ENCODE peak calls at places on chromosomes 13 and 19, in eight cellular contexts. T is colonic mucosa, I is choroid plexus epithelial cell, S is cardiac fibroblast, C is neural progenitor cell, Z is A549, H is fibroblast of the aortic adventitia, M is fibroblast of pulmonary artery. E is an unnamed sample.

GRCh38 chr13:46614582-46614981 is 61.6 kb downstream of the LRCH1 start:
- DNase-seq in M (peak), T (no peak), Z (peak), H (peak), C (no peak), I (peak), S (peak), E (no peak)

GRCh38 chr19:48614436-48615144 is at the start of gene FAM83E:
- DNase-seq in M (no peak), S (no peak), Z (peak), C (peak), T (peak), H (no peak), I (no peak), E (peak)

GRCh38 chr19:19591133-19591825 is 27.2 kb downstream of the PBX4 start:
- DNase-seq in T (no peak), C (peak), H (peak), S (peak), I (peak), Z (peak), M (peak), E (no peak)

GRCh38 chr19:3285647-3286176 is 61.3 kb downstream of the CELF5 start:
- DNase-seq in I (no peak), M (peak), H (no peak), Z (no peak), T (no peak), C (no peak), S (no peak), E (no peak)

GRCh38 chr13:73220966-73221720 is 162.3 kb downstream of the KLF5 start:
- DNase-seq in Z (peak), C (no peak), S (no peak), H (no peak), M (no peak), T (peak), I (no peak), E (no peak)

GRCh38 chr19:18313398-18313797 is 9.5 kb downstream of the LSM4 start:
- DNase-seq in H (no peak), S (no peak), I (no peak), T (no peak), M (no peak), Z (no peak), C (no peak), E (no peak)

GRCh38 chr13:107373551-107373950 is 805.6 kb upstream of the ARGLU1 start:
- DNase-seq in I (peak), Z (no peak), T (no peak), M (peak), C (peak), S (peak), H (peak), E (no peak)

GRCh38 chr13:42957881-42958280 is 34.2 kb downstream of the EPSTI1 start:
- DNase-seq in I (no peak), T (no peak), H (no peak), Z (no peak), M (no peak), C (no peak), S (no peak), E (no peak)

GRCh38 chr19:45883881-45884681 is 1.9 kb downstream of the IRF2BP1 start:
- DNase-seq in Z (no peak), H (no peak), C (no peak), T (no peak), M (no peak), S (no peak), I (no peak), E (no peak)

GRCh38 chr19:18401580-18402112 is 4.2 kb upstream of the LRRC25 start:
- DNase-seq in S (peak), Z (peak), H (peak), M (peak), I (peak), T (peak), C (peak), E (peak)

GRCh38 chr13:44866512-44866911 is 122.8 kb downstream of the NUFIP1 start:
- DNase-seq in T (no peak), S (no peak), Z (no peak), C (no peak), H (no peak), M (no peak), I (no peak), E (no peak)

GRCh38 chr13:97574926-97575325 is 141.0 kb downstream of the RAP2A start:
- DNase-seq in C (peak), T (peak), I (peak), S (peak), M (peak), Z (peak), H (peak), E (no peak)

GRCh38 chr13:33363328-33363727 is 77.8 kb upstream of the STARD13 start:
- DNase-seq in I (no peak), M (no peak), H (no peak), Z (no peak), C (no peak), T (no peak), S (no peak), E (no peak)

GRCh38 chr13:21237081-21237480 is 60.6 kb downstream of the MRPL57 start:
- DNase-seq in H (no peak), C (no peak), Z (no peak), M (no peak), T (no peak), S (no peak), I (no peak), E (no peak)

GRCh38 chr19:40452016-40452415 is 7.9 kb upstream of the SERTAD3 start:
- DNase-seq in T (no peak), S (no peak), I (no peak), C (no peak), H (no peak), M (no peak), Z (no peak), E (no peak)

GRCh38 chr19:12126707-12127106 is 13.4 kb downstream of the ZNF20 start:
- DNase-seq in Z (no peak), I (peak), H (peak), M (peak), T (peak), C (peak), S (peak), E (no peak)
- TF ChIP-seq CTCF in Z (no peak), I (peak), H (peak), M (peak), T (peak), C (peak), S (peak), E (peak)

DNA sequence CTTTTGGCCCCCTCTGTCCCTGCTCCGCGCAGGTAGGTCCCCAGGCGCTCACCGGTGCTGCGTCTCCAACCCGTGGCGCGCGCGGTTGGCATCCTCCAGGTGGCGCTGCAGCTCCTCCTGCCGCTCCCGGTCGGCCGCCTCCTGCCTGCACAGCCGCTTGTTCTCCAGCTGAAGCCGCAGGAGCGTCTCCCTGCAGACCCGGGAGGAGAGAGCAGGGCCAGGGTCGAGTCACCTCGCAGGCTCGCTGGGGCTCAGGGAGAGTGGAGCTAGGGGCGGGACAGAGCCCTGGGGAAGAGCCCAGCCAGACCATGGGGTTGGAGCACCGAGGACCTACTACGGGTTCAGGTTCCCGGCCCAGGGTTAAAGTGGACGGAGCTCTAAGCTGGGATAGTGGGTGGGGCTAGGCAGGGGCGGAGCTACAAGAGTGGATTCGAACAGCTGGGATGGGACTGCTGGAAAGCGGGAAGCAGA is 9.3 kb downstream of the HOOK2 start:
- DNase-seq in T (peak), H (peak), C (peak), M (peak), Z (peak), S (peak), I (peak), E (peak)
- H3K4me3 ChIP-seq in T (peak), H (peak), C (peak), M (peak), Z (peak), S (peak), I (peak), E (peak)

GRCh38 chr19:41883821-41884733 is 1.1 kb downstream of the ARHGEF1 start:
- DNase-seq in I (peak), Z (peak), C (peak), M (peak), H (peak), T (peak), S (peak), E (peak)
- TF ChIP-seq CTCF in I (peak), Z (no peak), C (no peak), M (peak), H (peak), T (no peak), S (peak), E (no peak)

GRCh38 chr19:55285225-55285890 is 1.6 kb downstream of the BRSK1 start:
- DNase-seq in S (no peak), M (no peak), H (peak), C (no peak), I (no peak), Z (no peak), T (no peak), E (no peak)
- H3K4me3 ChIP-seq in S (peak), M (peak), H (peak), C (peak), I (peak), Z (no peak), T (no peak), E (no peak)

GRCh38 chr13:52393572-52394357 is 12.2 kb downstream of the THSD1 start:
- DNase-seq in T (no peak), S (no peak), M (no peak), I (no peak), H (no peak), Z (no peak), C (no peak), E (no peak)

GRCh38 chr13:52399037-52399436 is 6.9 kb downstream of the THSD1 start:
- DNase-seq in Z (no peak), I (no peak), C (no peak), T (no peak), H (no peak), S (no peak), M (no peak), E (no peak)

GRCh38 chr13:52399708-52400107 is 6.3 kb downstream of the THSD1 start:
- DNase-seq in M (peak), S (peak), H (peak), Z (peak), I (peak), C (no peak), T (no peak), E (no peak)

GRCh38 chr13:52395704-52396103 is 10.3 kb downstream of the THSD1 start:
- DNase-seq in I (no peak), C (no peak), H (no peak), T (no peak), Z (no peak), M (no peak), S (no peak), E (no peak)
- TF ChIP-seq CTCF in I (no peak), C (no peak), H (no peak), T (no peak), Z (no peak), M (no peak), S (no peak), E (no peak)

DNA sequence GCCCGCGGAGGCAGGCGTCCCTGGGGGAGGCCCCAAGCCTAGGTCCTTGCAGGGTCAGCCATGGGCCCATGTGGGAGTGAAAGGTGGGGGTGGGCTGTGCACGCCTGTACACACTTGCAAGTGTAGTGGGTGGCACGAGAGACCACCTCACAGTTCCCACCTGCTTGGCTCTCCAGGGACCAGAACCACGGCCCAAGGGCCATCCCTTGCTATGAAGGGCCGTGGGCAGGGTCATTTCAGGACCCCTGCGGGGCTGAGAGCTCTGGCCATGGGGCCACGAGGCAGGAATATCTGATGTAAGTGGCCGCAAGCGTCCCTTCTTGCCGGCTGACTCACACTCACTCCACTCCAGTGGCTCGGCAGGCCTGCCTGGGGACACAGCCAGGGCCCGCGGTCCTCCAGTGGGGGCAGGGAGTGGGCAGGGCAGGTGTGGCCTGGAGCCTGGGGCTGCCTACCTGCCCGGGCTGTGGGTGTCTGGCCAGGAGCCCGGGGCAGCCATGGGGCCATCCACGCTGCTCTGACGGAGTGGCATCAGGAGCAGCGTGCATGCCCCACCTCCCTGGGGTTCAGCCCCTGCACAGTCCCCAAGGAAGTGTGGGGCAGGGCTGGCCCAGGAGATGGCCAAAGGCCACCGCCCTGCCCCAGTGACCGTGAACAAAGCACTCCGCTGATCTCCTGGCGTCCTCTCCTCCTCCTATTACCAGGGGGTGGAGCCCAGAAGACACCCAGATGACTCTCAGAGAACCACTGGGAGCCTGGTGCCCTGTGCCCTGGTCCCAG is 8.6 kb upstream of the MKNK2 start:
- DNase-seq in I (peak), S (peak), M (peak), Z (peak), C (peak), T (peak), H (peak), E (peak)
- H3K4me3 ChIP-seq in I (no peak), S (peak), M (no peak), Z (peak), C (peak), T (peak), H (no peak), E (peak)

DNA sequence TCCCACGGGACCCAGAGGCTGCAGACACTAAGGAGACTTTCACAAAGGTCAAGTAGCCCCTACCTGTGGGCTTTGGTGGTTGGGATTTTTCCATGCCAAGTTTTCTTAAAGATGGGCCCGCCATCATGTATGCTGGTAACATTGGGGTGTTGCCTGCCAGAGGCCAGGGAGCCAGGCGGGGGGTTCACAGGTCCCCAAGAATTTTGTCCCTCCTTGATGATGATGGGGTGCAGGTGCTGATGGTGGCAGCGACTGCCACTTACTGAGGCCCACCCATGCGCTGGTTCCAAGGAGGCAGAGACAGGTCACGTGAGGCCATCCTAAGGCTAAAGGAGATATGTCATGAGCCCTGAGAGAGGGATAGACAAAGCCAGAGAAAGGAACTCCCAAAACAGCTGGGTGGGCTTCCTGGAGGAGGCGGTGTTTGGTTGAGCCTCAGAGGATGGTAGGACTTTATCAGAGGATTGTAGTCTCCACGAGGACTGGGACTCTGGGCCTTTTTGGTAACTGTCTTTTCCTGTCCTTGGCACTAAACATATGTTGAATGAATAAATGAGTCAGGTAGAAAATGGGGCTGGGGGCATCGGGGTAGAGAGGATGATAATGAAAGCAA is 14.4 kb downstream of the PLEKHF1 start:
- DNase-seq in Z (no peak), S (no peak), M (no peak), I (no peak), C (no peak), H (no peak), T (no peak), E (no peak)
- TF ChIP-seq CTCF in Z (no peak), S (no peak), M (no peak), I (no peak), C (no peak), H (no peak), T (no peak), E (no peak)

DNA sequence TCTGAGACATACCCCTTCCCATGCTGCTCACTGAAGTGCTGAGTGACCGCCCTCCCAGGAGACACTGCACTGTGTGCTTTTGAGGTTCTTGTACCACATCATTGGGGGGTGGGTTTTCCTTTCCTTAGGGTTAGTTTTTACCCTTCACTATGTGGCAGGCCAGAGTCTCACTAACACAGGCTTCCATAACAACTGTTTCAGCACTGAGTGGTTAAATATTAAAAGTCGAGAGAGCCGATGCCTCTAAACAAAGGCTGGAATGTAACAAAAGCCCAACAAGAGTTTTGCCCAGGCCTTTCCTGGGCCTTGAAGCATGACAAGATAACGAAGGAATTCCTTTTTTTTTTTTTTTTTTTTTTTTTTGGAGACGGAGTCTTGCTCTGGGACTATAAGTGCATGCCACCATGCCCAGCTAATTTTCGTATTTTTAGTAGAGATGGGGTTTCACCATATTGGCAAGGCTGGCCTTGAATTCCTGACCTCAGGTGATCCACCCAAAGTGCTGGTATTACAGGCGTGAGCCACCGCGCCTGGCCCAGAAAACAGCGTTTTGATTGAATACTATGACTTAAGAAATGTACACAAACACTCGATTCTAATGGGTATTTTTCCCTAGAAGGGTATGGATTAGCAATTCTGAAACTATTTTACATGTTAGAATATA is 46.5 kb downstream of the ZNF823 start:
- DNase-seq in Z (no peak), S (no peak), H (no peak), C (no peak), T (no peak), M (no peak), I (no peak), E (no peak)
- H3K4me3 ChIP-seq in Z (no peak), S (no peak), H (no peak), C (no peak), T (no peak), M (no peak), I (no peak), E (no peak)

GRCh38 chr19:35612559-35613321 is at the start of gene HAUS5:
- DNase-seq in Z (peak), H (peak), I (peak), M (peak), S (peak), T (peak), C (peak), E (peak)
- TF ChIP-seq CTCF in Z (no peak), H (no peak), I (no peak), M (no peak), S (no peak), T (no peak), C (peak), E (no peak)